ENCODE peak calls at places on chromosomes 16 and 17, in seven cellular contexts. One of them, this sample, is unnamed.

GRCh38 chr16:18983565-18984424 is at the start of gene TMC7:
- DNase-seq in astrocyte of the hippocampus: peak; percentile 97
- DNase-seq in stimulated activated naive CD4-positive, alpha-beta T cell treated with Interleukin-2 at 50 U/mL for 16 hours: no peak
- DNase-seq in posterior cingulate gyrus: peak; percentile 98
- DNase-seq in progenitor cell of endocrine pancreas: peak; percentile 93
- DNase-seq in AML-193: no peak
- DNase-seq in activated naive CD4-positive, alpha-beta T cell treated with anti-CD3 and anti-CD28 coated beads for 36 hours: peak; percentile 57
- DNase-seq in this sample: peak; percentile 89

GRCh38 chr17:48047741-48048320 is 328 bp upstream of the NFE2L1 start:
- DNase-seq in stimulated activated naive CD4-positive, alpha-beta T cell treated with Interleukin-2 at 50 U/mL for 16 hours: peak; percentile 99
- DNase-seq in progenitor cell of endocrine pancreas: peak; percentile 97
- DNase-seq in AML-193: peak; percentile 100
- DNase-seq in activated naive CD4-positive, alpha-beta T cell treated with anti-CD3 and anti-CD28 coated beads for 36 hours: peak; percentile 100
- DNase-seq in posterior cingulate gyrus: peak; percentile 100
- DNase-seq in astrocyte of the hippocampus: peak; percentile 100
- DNase-seq in this sample: peak; percentile 100

GRCh38 chr17:43732961-43733360 is 25.6 kb downstream of the SOST start:
- DNase-seq in posterior cingulate gyrus: no peak
- DNase-seq in AML-193: no peak
- DNase-seq in activated naive CD4-positive, alpha-beta T cell treated with anti-CD3 and anti-CD28 coated beads for 36 hours: no peak
- DNase-seq in progenitor cell of endocrine pancreas: no peak
- DNase-seq in astrocyte of the hippocampus: peak; percentile 87
- DNase-seq in stimulated activated naive CD4-positive, alpha-beta T cell treated with Interleukin-2 at 50 U/mL for 16 hours: no peak
- DNase-seq in this sample: peak; percentile 52

GRCh38 chr17:63476857-63477470 is at the start of gene ACE:
- DNase-seq in astrocyte of the hippocampus: peak; percentile 59
- DNase-seq in posterior cingulate gyrus: peak; percentile 81
- DNase-seq in activated naive CD4-positive, alpha-beta T cell treated with anti-CD3 and anti-CD28 coated beads for 36 hours: peak; percentile 36
- DNase-seq in AML-193: peak; percentile 9
- DNase-seq in stimulated activated naive CD4-positive, alpha-beta T cell treated with Interleukin-2 at 50 U/mL for 16 hours: peak; percentile 41
- DNase-seq in progenitor cell of endocrine pancreas: peak; percentile 44
- DNase-seq in this sample: no peak

GRCh38 chr16:89364603-89365002 is 125.8 kb downstream of the ANKRD11 start:
- DNase-seq in astrocyte of the hippocampus: peak; percentile 49
- DNase-seq in activated naive CD4-positive, alpha-beta T cell treated with anti-CD3 and anti-CD28 coated beads for 36 hours: no peak
- DNase-seq in AML-193: no peak
- DNase-seq in posterior cingulate gyrus: no peak
- DNase-seq in stimulated activated naive CD4-positive, alpha-beta T cell treated with Interleukin-2 at 50 U/mL for 16 hours: no peak
- DNase-seq in progenitor cell of endocrine pancreas: no peak
- DNase-seq in this sample: no peak

GRCh38 chr17:77131919-77132318 is 8.8 kb upstream of the SEC14L1 start:
- DNase-seq in progenitor cell of endocrine pancreas: no peak
- DNase-seq in AML-193: no peak
- DNase-seq in stimulated activated naive CD4-positive, alpha-beta T cell treated with Interleukin-2 at 50 U/mL for 16 hours: no peak
- DNase-seq in posterior cingulate gyrus: no peak
- DNase-seq in activated naive CD4-positive, alpha-beta T cell treated with anti-CD3 and anti-CD28 coated beads for 36 hours: no peak
- DNase-seq in astrocyte of the hippocampus: no peak
- DNase-seq in this sample: no peak

GRCh38 chr16:51839697-51840462 is 688.8 kb upstream of the SALL1 start:
- DNase-seq in stimulated activated naive CD4-positive, alpha-beta T cell treated with Interleukin-2 at 50 U/mL for 16 hours: no peak
- DNase-seq in activated naive CD4-positive, alpha-beta T cell treated with anti-CD3 and anti-CD28 coated beads for 36 hours: no peak
- DNase-seq in astrocyte of the hippocampus: peak; percentile 71
- DNase-seq in AML-193: no peak
- DNase-seq in posterior cingulate gyrus: no peak
- DNase-seq in progenitor cell of endocrine pancreas: no peak
- DNase-seq in this sample: no peak

GRCh38 chr17:76204277-76204676 is 36.0 kb downstream of the RNF157 start:
- DNase-seq in activated naive CD4-positive, alpha-beta T cell treated with anti-CD3 and anti-CD28 coated beads for 36 hours: no peak
- DNase-seq in posterior cingulate gyrus: no peak
- DNase-seq in progenitor cell of endocrine pancreas: no peak
- DNase-seq in astrocyte of the hippocampus: peak; percentile 51
- DNase-seq in AML-193: no peak
- DNase-seq in stimulated activated naive CD4-positive, alpha-beta T cell treated with Interleukin-2 at 50 U/mL for 16 hours: no peak
- DNase-seq in this sample: peak; percentile 67

GRCh38 chr17:58332720-58333395 is 4.3 kb upstream of the TSPOAP1 start:
- DNase-seq in progenitor cell of endocrine pancreas: no peak
- DNase-seq in stimulated activated naive CD4-positive, alpha-beta T cell treated with Interleukin-2 at 50 U/mL for 16 hours: peak; percentile 52
- DNase-seq in astrocyte of the hippocampus: no peak
- DNase-seq in activated naive CD4-positive, alpha-beta T cell treated with anti-CD3 and anti-CD28 coated beads for 36 hours: peak; percentile 81
- DNase-seq in posterior cingulate gyrus: no peak
- DNase-seq in AML-193: peak; percentile 66
- DNase-seq in this sample: no peak

GRCh38 chr17:37742114-37742761 is 2.6 kb downstream of the HNF1B start:
- DNase-seq in activated naive CD4-positive, alpha-beta T cell treated with anti-CD3 and anti-CD28 coated beads for 36 hours: no peak
- DNase-seq in AML-193: no peak
- DNase-seq in stimulated activated naive CD4-positive, alpha-beta T cell treated with Interleukin-2 at 50 U/mL for 16 hours: no peak
- DNase-seq in astrocyte of the hippocampus: peak; percentile 54
- DNase-seq in posterior cingulate gyrus: no peak
- DNase-seq in progenitor cell of endocrine pancreas: peak; percentile 25
- DNase-seq in this sample: peak; percentile 38

GRCh38 chr16:49533436-49533835 is 159.8 kb downstream of the C16orf78 start:
- DNase-seq in AML-193: no peak
- DNase-seq in astrocyte of the hippocampus: no peak
- DNase-seq in progenitor cell of endocrine pancreas: no peak
- DNase-seq in activated naive CD4-positive, alpha-beta T cell treated with anti-CD3 and anti-CD28 coated beads for 36 hours: no peak
- DNase-seq in stimulated activated naive CD4-positive, alpha-beta T cell treated with Interleukin-2 at 50 U/mL for 16 hours: no peak
- DNase-seq in posterior cingulate gyrus: no peak
- DNase-seq in this sample: no peak

GRCh38 chr16:11242658-11243057 is 13.3 kb downstream of the SOCS1 start:
- DNase-seq in astrocyte of the hippocampus: no peak
- DNase-seq in activated naive CD4-positive, alpha-beta T cell treated with anti-CD3 and anti-CD28 coated beads for 36 hours: no peak
- DNase-seq in stimulated activated naive CD4-positive, alpha-beta T cell treated with Interleukin-2 at 50 U/mL for 16 hours: no peak
- DNase-seq in posterior cingulate gyrus: no peak
- DNase-seq in progenitor cell of endocrine pancreas: no peak
- DNase-seq in AML-193: no peak
- DNase-seq in this sample: no peak

GRCh38 chr17:37068266-37068665 is 119.5 kb downstream of the AATF start:
- DNase-seq in stimulated activated naive CD4-positive, alpha-beta T cell treated with Interleukin-2 at 50 U/mL for 16 hours: no peak
- DNase-seq in progenitor cell of endocrine pancreas: no peak
- DNase-seq in posterior cingulate gyrus: no peak
- DNase-seq in astrocyte of the hippocampus: no peak
- DNase-seq in activated naive CD4-positive, alpha-beta T cell treated with anti-CD3 and anti-CD28 coated beads for 36 hours: no peak
- DNase-seq in AML-193: no peak
- DNase-seq in this sample: no peak

GRCh38 chr16:60720060-60720459 is 1316.2 kb downstream of the CDH8 start:
- DNase-seq in AML-193: no peak
- DNase-seq in activated naive CD4-positive, alpha-beta T cell treated with anti-CD3 and anti-CD28 coated beads for 36 hours: no peak
- DNase-seq in posterior cingulate gyrus: no peak
- DNase-seq in astrocyte of the hippocampus: no peak
- DNase-seq in stimulated activated naive CD4-positive, alpha-beta T cell treated with Interleukin-2 at 50 U/mL for 16 hours: no peak
- DNase-seq in progenitor cell of endocrine pancreas: no peak
- DNase-seq in this sample: no peak